ENCODE peak calls at places on chromosomes 12 and 14, in four cellular contexts. S is ovary, G is SW 1271, A is left cardiac atrium. T is an unnamed sample.

GRCh38 chr14:94051115-94051514 is 25.0 kb downstream of the OTUB2 start:
- DNase-seq in S (peak), G (peak), A (peak), T (peak)

GRCh38 chr14:50335389-50335788 is 23.3 kb downstream of the DMAC2L start:
- DNase-seq in A (peak), S (peak), G (no peak), T (peak)

GRCh38 chr12:77151030-77151429 is 85.7 kb upstream of the E2F7 start:
- DNase-seq in G (no peak), A (no peak), S (no peak), T (no peak)

GRCh38 chr12:32519047-32519446 is 119.7 kb downstream of the FGD4 start:
- DNase-seq in A (no peak), S (no peak), G (no peak), T (no peak)

GRCh38 chr14:98726585-98727405 is 545.2 kb downstream of the BCL11B start:
- DNase-seq in S (no peak), A (no peak), G (no peak), T (no peak)

GRCh38 chr12:20212658-20213387 is 155.5 kb upstream of the PDE3A start:
- DNase-seq in S (peak), A (peak), G (peak), T (peak)

GRCh38 chr14:99300190-99300589 is 28.2 kb upstream of the BCL11B start:
- DNase-seq in S (no peak), A (no peak), G (no peak), T (no peak)

GRCh38 chr14:102930138-102930752 is 7.8 kb downstream of the AMN start:
- DNase-seq in G (no peak), A (no peak), S (no peak), T (no peak)

GRCh38 chr12:128857173-128857770 is 4.0 kb downstream of the GLT1D1 start:
- DNase-seq in G (no peak), A (no peak), S (no peak), T (no peak)

GRCh38 chr12:11482955-11483354 is 87.6 kb upstream of the PRB2 start:
- DNase-seq in A (no peak), G (no peak), S (no peak), T (no peak)

GRCh38 chr14:69818760-69819191 is 21.7 kb upstream of the SLC10A1 start:
- DNase-seq in A (peak), S (peak), G (peak), T (peak)

GRCh38 chr12:7859552-7859951 is 13.2 kb downstream of the SLC2A14 start:
- DNase-seq in A (no peak), G (no peak), S (no peak), T (no peak)

GRCh38 chr14:103066399-103066798 is 9.1 kb upstream of the CDC42BPB start:
- DNase-seq in A (peak), S (no peak), G (no peak), T (no peak)

GRCh38 chr12:121030576-121031212 is 8.4 kb downstream of the OASL start:
- DNase-seq in G (no peak), S (no peak), A (no peak), T (no peak)

GRCh38 chr14:65976771-65977170 is 509.4 kb upstream of the CCDC196 start:
- DNase-seq in G (no peak), S (no peak), A (no peak), T (no peak)

GRCh38 chr12:66964629-66965028 is 285.8 kb upstream of the GRIP1 start:
- DNase-seq in S (no peak), A (no peak), G (peak), T (no peak)

GRCh38 chr12:132886529-132887477 is 602 bp downstream of the CHFR start:
- DNase-seq in G (no peak), S (no peak), A (no peak), T (no peak)

GRCh38 chr12:66113471-66113870 is 17.1 kb downstream of the LLPH start:
- DNase-seq in G (no peak), A (no peak), S (no peak), T (no peak)